ENCODE peak calls at places on chromosome 7, in five cellular contexts. One of them, this sample, is unnamed.

GRCh38 chr7:112108984-112109383 is 97.2 kb downstream of the DOCK4 start:
- DNase-seq in GM12878: no peak
- DNase-seq in H1: no peak
- DNase-seq in HepG2: no peak
- DNase-seq in HCT116: no peak
- DNase-seq in this sample: no peak

GRCh38 chr7:77917500-77918262 is 119.1 kb downstream of the PHTF2 start:
- DNase-seq in GM12878: no peak
- DNase-seq in H1: no peak
- DNase-seq in HepG2: no peak
- DNase-seq in HCT116: no peak
- DNase-seq in this sample: no peak

GRCh38 chr7:28640026-28640425 is 227.7 kb downstream of the CREB5 start:
- DNase-seq in GM12878: no peak
- DNase-seq in H1: no peak
- DNase-seq in HepG2: no peak
- DNase-seq in HCT116: no peak
- DNase-seq in this sample: no peak

GRCh38 chr7:139431459-139431858 is 52.0 kb downstream of the KLRG2 start:
- DNase-seq in GM12878: no peak
- DNase-seq in H1: peak
- DNase-seq in HepG2: no peak
- DNase-seq in HCT116: no peak
- DNase-seq in this sample: no peak

GRCh38 chr7:133081119-133081604 is 728 bp downstream of the CHCHD3 start:
- DNase-seq in GM12878: no peak
- DNase-seq in H1: no peak
- DNase-seq in HepG2: peak
- DNase-seq in HCT116: no peak
- DNase-seq in this sample: peak

GRCh38 chr7:121961491-121961890 is 88.5 kb downstream of the PTPRZ1 start:
- DNase-seq in GM12878: no peak
- DNase-seq in H1: no peak
- DNase-seq in HepG2: no peak
- DNase-seq in HCT116: no peak
- DNase-seq in this sample: no peak

GRCh38 chr7:139103057-139103820 is 6.3 kb downstream of the ZC3HAV1 start:
- DNase-seq in GM12878: no peak
- DNase-seq in H1: no peak
- DNase-seq in HepG2: no peak
- DNase-seq in HCT116: no peak
- DNase-seq in this sample: no peak

GRCh38 chr7:87003872-87004798 is 55.3 kb downstream of the ELAPOR2 start:
- DNase-seq in GM12878: no peak
- DNase-seq in H1: no peak
- DNase-seq in HepG2: no peak
- DNase-seq in HCT116: no peak
- DNase-seq in this sample: peak

GRCh38 chr7:85483205-85483604 is 296.3 kb upstream of the SEMA3D start:
- DNase-seq in GM12878: no peak
- DNase-seq in H1: no peak
- DNase-seq in HepG2: no peak
- DNase-seq in HCT116: no peak
- DNase-seq in this sample: no peak

GRCh38 chr7:7264306-7265040 is 82.1 kb downstream of the C1GALT1 start:
- DNase-seq in GM12878: no peak
- DNase-seq in H1: no peak
- DNase-seq in HepG2: no peak
- DNase-seq in HCT116: no peak
- DNase-seq in this sample: no peak

GRCh38 chr7:73312831-73313520 is 4.3 kb upstream of the NSUN5 start:
- DNase-seq in GM12878: no peak
- DNase-seq in H1: no peak
- DNase-seq in HepG2: no peak
- DNase-seq in HCT116: no peak
- DNase-seq in this sample: no peak

GRCh38 chr7:157690058-157690832 is 353.4 kb downstream of the DNAJB6 start:
- DNase-seq in GM12878: no peak
- DNase-seq in H1: peak
- DNase-seq in HepG2: no peak
- DNase-seq in HCT116: no peak
- DNase-seq in this sample: no peak

GRCh38 chr7:123675092-123675473 is 19.4 kb downstream of the LMOD2 start:
- DNase-seq in GM12878: no peak
- DNase-seq in H1: no peak
- DNase-seq in HepG2: no peak
- DNase-seq in HCT116: no peak
- DNase-seq in this sample: no peak

GRCh38 chr7:451255-452229 is 68.1 kb downstream of the PDGFA start:
- DNase-seq in GM12878: no peak
- DNase-seq in H1: peak
- DNase-seq in HepG2: no peak
- DNase-seq in HCT116: no peak
- DNase-seq in this sample: no peak

GRCh38 chr7:7944619-7945282 is 23.8 kb upstream of the GLCCI1 start:
- DNase-seq in GM12878: peak
- DNase-seq in H1: no peak
- DNase-seq in HepG2: no peak
- DNase-seq in HCT116: no peak
- DNase-seq in this sample: no peak

GRCh38 chr7:93301736-93302135 is 69.6 kb downstream of the VPS50 start:
- DNase-seq in GM12878: no peak
- DNase-seq in H1: no peak
- DNase-seq in HepG2: no peak
- DNase-seq in HCT116: no peak
- DNase-seq in this sample: no peak

GRCh38 chr7:93310346-93310745 is 78.2 kb downstream of the VPS50 start:
- DNase-seq in GM12878: no peak
- DNase-seq in H1: no peak
- DNase-seq in HepG2: no peak
- DNase-seq in HCT116: no peak
- DNase-seq in this sample: no peak

GRCh38 chr7:93307943-93308342 is 75.8 kb downstream of the VPS50 start:
- DNase-seq in GM12878: no peak
- DNase-seq in H1: no peak
- DNase-seq in HepG2: no peak
- DNase-seq in HCT116: no peak
- DNase-seq in this sample: no peak

DNA sequence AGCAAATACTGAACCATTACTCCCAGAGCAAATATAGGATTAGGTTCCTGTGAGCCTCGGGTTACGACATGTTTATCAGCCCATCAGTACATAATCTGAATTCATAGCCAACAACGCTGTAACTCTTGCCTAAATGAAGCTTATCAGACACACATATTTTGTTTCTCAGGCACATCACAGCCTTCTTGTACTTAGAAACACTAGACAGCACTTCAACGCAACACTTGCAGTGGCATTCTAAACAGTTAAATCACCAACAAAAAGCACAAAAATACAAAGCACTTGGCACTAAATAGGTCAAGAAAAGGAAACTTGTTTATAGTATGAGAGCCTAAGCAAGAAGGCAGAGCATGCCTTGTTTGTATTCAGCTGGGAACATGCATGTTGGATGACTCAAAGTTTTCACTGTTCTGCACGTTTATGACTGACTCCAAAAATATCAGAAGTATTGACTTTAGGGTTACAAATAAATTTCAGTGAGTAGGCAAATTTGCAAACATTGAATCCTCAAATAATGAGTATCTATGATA is 75.0 kb downstream of the VPS50 start:
- DNase-seq in GM12878: no peak
- DNase-seq in H1: no peak
- DNase-seq in HepG2: peak
- DNase-seq in HCT116: no peak
- DNase-seq in this sample: no peak
- TF ChIP-seq SRF in GM12878: no peak
- TF ChIP-seq SRF in H1: no peak
- TF ChIP-seq SRF in HepG2: no peak
- TF ChIP-seq SRF in HCT116: no peak
- TF ChIP-seq SRF in this sample: no peak

GRCh38 chr7:107089627-107090026 is 45.1 kb downstream of the PRKAR2B start:
- DNase-seq in GM12878: no peak
- DNase-seq in H1: no peak
- DNase-seq in HepG2: no peak
- DNase-seq in HCT116: no peak
- DNase-seq in this sample: no peak
- TF ChIP-seq SRF in GM12878: no peak
- TF ChIP-seq SRF in H1: no peak
- TF ChIP-seq SRF in HepG2: no peak
- TF ChIP-seq SRF in HCT116: no peak
- TF ChIP-seq SRF in this sample: no peak

GRCh38 chr7:70710651-70711050 is 421.3 kb upstream of the GALNT17 start:
- DNase-seq in GM12878: no peak
- DNase-seq in H1: no peak
- DNase-seq in HepG2: no peak
- DNase-seq in HCT116: no peak
- DNase-seq in this sample: no peak

GRCh38 chr7:70714506-70715038 is 417.4 kb upstream of the GALNT17 start:
- DNase-seq in GM12878: no peak
- DNase-seq in H1: no peak
- DNase-seq in HepG2: no peak
- DNase-seq in HCT116: no peak
- DNase-seq in this sample: no peak

GRCh38 chr7:70711441-70711840 is 420.5 kb upstream of the GALNT17 start:
- DNase-seq in GM12878: no peak
- DNase-seq in H1: no peak
- DNase-seq in HepG2: no peak
- DNase-seq in HCT116: no peak
- DNase-seq in this sample: no peak

GRCh38 chr7:70710011-70710480 is 421.9 kb upstream of the GALNT17 start:
- DNase-seq in GM12878: peak
- DNase-seq in H1: no peak
- DNase-seq in HepG2: no peak
- DNase-seq in HCT116: no peak
- DNase-seq in this sample: no peak

DNA sequence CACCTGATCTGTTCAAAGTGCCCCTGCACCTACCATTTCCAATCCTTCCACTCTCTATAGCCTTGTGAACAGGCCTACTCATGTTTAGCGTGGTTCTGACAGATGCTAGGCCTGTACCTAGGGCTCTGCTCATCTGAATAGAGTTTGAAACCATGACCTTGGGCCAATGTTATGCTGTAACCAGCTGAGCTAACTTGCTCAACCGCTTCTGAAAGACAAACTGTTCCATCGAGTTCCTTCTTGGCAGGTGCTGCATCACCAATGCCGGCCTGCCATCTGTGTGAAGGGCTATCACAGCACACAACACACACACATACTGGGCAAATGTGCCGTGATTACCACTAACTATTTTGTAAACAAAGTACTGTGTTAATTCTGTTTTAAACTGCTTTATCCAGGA is 419.0 kb upstream of the GALNT17 start:
- DNase-seq in GM12878: no peak
- DNase-seq in H1: no peak
- DNase-seq in HepG2: no peak
- DNase-seq in HCT116: no peak
- DNase-seq in this sample: no peak
- TF ChIP-seq SRF in GM12878: no peak
- TF ChIP-seq SRF in H1: no peak
- TF ChIP-seq SRF in HepG2: no peak
- TF ChIP-seq SRF in HCT116: no peak
- TF ChIP-seq SRF in this sample: no peak

DNA sequence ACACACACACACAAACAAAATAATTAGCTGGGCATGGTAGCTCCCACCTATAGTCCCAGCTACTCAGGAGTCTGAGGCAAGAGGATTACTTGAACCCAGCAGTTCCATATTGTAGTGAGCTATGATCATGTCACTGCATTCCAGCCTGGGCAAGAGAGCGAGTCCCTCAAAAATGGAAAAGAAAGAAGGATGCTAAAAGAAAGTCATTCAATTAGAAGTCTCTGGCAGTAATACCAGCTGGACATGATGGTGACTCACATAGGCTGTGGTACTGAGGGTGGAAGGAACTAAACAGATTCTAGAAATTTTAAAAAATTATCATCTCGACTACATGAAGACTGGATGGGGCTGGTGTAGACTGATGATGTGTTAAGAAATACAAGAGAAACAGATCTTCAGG is 385.3 kb downstream of the ETV1 start:
- DNase-seq in GM12878: no peak
- DNase-seq in H1: no peak
- DNase-seq in HepG2: no peak
- DNase-seq in HCT116: no peak
- DNase-seq in this sample: no peak
- TF ChIP-seq SRF in GM12878: no peak
- TF ChIP-seq SRF in H1: no peak
- TF ChIP-seq SRF in HepG2: no peak
- TF ChIP-seq SRF in HCT116: no peak
- TF ChIP-seq SRF in this sample: no peak